ENCODE peak calls at places on chromosomes 4 and X, in six cellular contexts. One of them, this sample, is unnamed.

GRCh38 chr4:155900402-155900801 is 3.1 kb upstream of the TDO2 start:
- DNase-seq in endothelial cell of umbilical vein: no peak
- DNase-seq in sigmoid colon: no peak
- DNase-seq in body of pancreas: no peak
- DNase-seq in tibial nerve: no peak
- DNase-seq in testis: no peak
- DNase-seq in this sample: no peak

GRCh38 chrX:55160685-55161552 is 59.2 kb upstream of the PAGE5 start:
- DNase-seq in tibial nerve: peak; percentile 86
- DNase-seq in body of pancreas: peak; percentile 88
- DNase-seq in testis: peak; percentile 93
- DNase-seq in endothelial cell of umbilical vein: peak; percentile 91
- DNase-seq in sigmoid colon: peak; percentile 95
- DNase-seq in this sample: peak; percentile 16

GRCh38 chr4:14977836-14978235 is 24.4 kb upstream of the CPEB2 start:
- DNase-seq in tibial nerve: no peak
- DNase-seq in testis: no peak
- DNase-seq in sigmoid colon: no peak
- DNase-seq in body of pancreas: no peak
- DNase-seq in endothelial cell of umbilical vein: no peak
- DNase-seq in this sample: no peak

GRCh38 chr4:6063684-6064083 is 45.5 kb upstream of the C4orf50 start:
- DNase-seq in endothelial cell of umbilical vein: no peak
- DNase-seq in testis: no peak
- DNase-seq in body of pancreas: no peak
- DNase-seq in sigmoid colon: peak; percentile 20
- DNase-seq in tibial nerve: no peak
- DNase-seq in this sample: no peak

GRCh38 chr4:99404595-99405287 is 30.4 kb downstream of the ADH7 start:
- DNase-seq in testis: no peak
- DNase-seq in tibial nerve: no peak
- DNase-seq in body of pancreas: no peak
- DNase-seq in endothelial cell of umbilical vein: peak; percentile 29
- DNase-seq in sigmoid colon: no peak
- DNase-seq in this sample: peak; percentile 3

GRCh38 chr4:125517831-125518230 is 203.1 kb downstream of the FAT4 start:
- DNase-seq in sigmoid colon: no peak
- DNase-seq in tibial nerve: no peak
- DNase-seq in endothelial cell of umbilical vein: peak; percentile 86
- DNase-seq in body of pancreas: no peak
- DNase-seq in testis: no peak
- DNase-seq in this sample: no peak

GRCh38 chr4:105708376-105709080 is at the start of the genes GSTCD and INTS12:
- DNase-seq in tibial nerve: peak; percentile 91
- DNase-seq in body of pancreas: peak; percentile 94
- DNase-seq in sigmoid colon: peak; percentile 95
- DNase-seq in endothelial cell of umbilical vein: peak; percentile 95
- DNase-seq in testis: peak; percentile 95
- DNase-seq in this sample: peak; percentile 32

GRCh38 chr4:153131478-153132069 is 72.7 kb upstream of the TRIM2 start:
- DNase-seq in tibial nerve: no peak
- DNase-seq in body of pancreas: no peak
- DNase-seq in endothelial cell of umbilical vein: no peak
- DNase-seq in testis: no peak
- DNase-seq in sigmoid colon: no peak
- DNase-seq in this sample: no peak

GRCh38 chr4:13990596-13991589 is 363.4 kb upstream of the BOD1L1 start:
- DNase-seq in sigmoid colon: no peak
- DNase-seq in body of pancreas: peak; percentile 51
- DNase-seq in testis: peak; percentile 33
- DNase-seq in tibial nerve: no peak
- DNase-seq in endothelial cell of umbilical vein: no peak
- DNase-seq in this sample: no peak

GRCh38 chr4:104592894-104593470 is 98.3 kb upstream of the CXXC4 start:
- DNase-seq in tibial nerve: no peak
- DNase-seq in endothelial cell of umbilical vein: no peak
- DNase-seq in sigmoid colon: no peak
- DNase-seq in testis: no peak
- DNase-seq in body of pancreas: no peak
- DNase-seq in this sample: no peak

GRCh38 chrX:7889138-7889537 is 38.1 kb downstream of the PNPLA4 start:
- DNase-seq in testis: no peak
- DNase-seq in endothelial cell of umbilical vein: no peak
- DNase-seq in body of pancreas: no peak
- DNase-seq in tibial nerve: no peak
- DNase-seq in sigmoid colon: no peak
- DNase-seq in this sample: no peak

GRCh38 chr4:25439913-25440477 is 62.9 kb downstream of the ANAPC4 start:
- DNase-seq in tibial nerve: peak; percentile 86
- DNase-seq in endothelial cell of umbilical vein: peak; percentile 71
- DNase-seq in body of pancreas: peak; percentile 63
- DNase-seq in testis: peak; percentile 88
- DNase-seq in sigmoid colon: no peak
- DNase-seq in this sample: peak; percentile 38

GRCh38 chr4:84243685-84244084 is 255.4 kb downstream of the NKX6-1 start:
- DNase-seq in endothelial cell of umbilical vein: no peak
- DNase-seq in testis: no peak
- DNase-seq in tibial nerve: no peak
- DNase-seq in body of pancreas: no peak
- DNase-seq in sigmoid colon: no peak
- DNase-seq in this sample: no peak

GRCh38 chr4:153224474-153224873 is 20.2 kb downstream of the TRIM2 start:
- DNase-seq in sigmoid colon: no peak
- DNase-seq in endothelial cell of umbilical vein: no peak
- DNase-seq in testis: no peak
- DNase-seq in body of pancreas: no peak
- DNase-seq in tibial nerve: no peak
- DNase-seq in this sample: no peak

GRCh38 chr4:24956091-24956490 is 43.2 kb upstream of the CCDC149 start:
- DNase-seq in sigmoid colon: no peak
- DNase-seq in testis: no peak
- DNase-seq in body of pancreas: no peak
- DNase-seq in endothelial cell of umbilical vein: no peak
- DNase-seq in tibial nerve: no peak
- DNase-seq in this sample: no peak

GRCh38 chr4:38237139-38237538 is 276.9 kb downstream of the PTTG2 start:
- DNase-seq in sigmoid colon: no peak
- DNase-seq in tibial nerve: no peak
- DNase-seq in endothelial cell of umbilical vein: peak; percentile 89
- DNase-seq in testis: no peak
- DNase-seq in body of pancreas: no peak
- DNase-seq in this sample: peak; percentile 32

GRCh38 chrX:139826065-139827044 is 106.5 kb downstream of the ATP11C start:
- DNase-seq in sigmoid colon: no peak
- DNase-seq in endothelial cell of umbilical vein: peak; percentile 66
- DNase-seq in body of pancreas: no peak
- DNase-seq in tibial nerve: peak; percentile 7
- DNase-seq in testis: no peak
- DNase-seq in this sample: no peak

GRCh38 chr4:176601156-176601555 is 191.6 kb downstream of the VEGFC start:
- DNase-seq in testis: no peak
- DNase-seq in endothelial cell of umbilical vein: no peak
- DNase-seq in tibial nerve: no peak
- DNase-seq in sigmoid colon: no peak
- DNase-seq in body of pancreas: no peak
- DNase-seq in this sample: no peak

GRCh38 chrX:67781132-67781531 is 237.3 kb downstream of the AR start:
- DNase-seq in body of pancreas: no peak
- DNase-seq in sigmoid colon: no peak
- DNase-seq in testis: no peak
- DNase-seq in tibial nerve: peak; percentile 3
- DNase-seq in endothelial cell of umbilical vein: no peak
- DNase-seq in this sample: no peak

GRCh38 chrX:39773923-39774803 is 323.6 kb downstream of the BCOR start:
- DNase-seq in sigmoid colon: no peak
- DNase-seq in endothelial cell of umbilical vein: peak; percentile 53
- DNase-seq in tibial nerve: no peak
- DNase-seq in body of pancreas: peak; percentile 26
- DNase-seq in testis: no peak
- DNase-seq in this sample: no peak

GRCh38 chrX:41334866-41335589 is 1.1 kb downstream of the DDX3X start:
- DNase-seq in sigmoid colon: peak; percentile 91
- DNase-seq in testis: peak; percentile 63
- DNase-seq in endothelial cell of umbilical vein: peak; percentile 43
- DNase-seq in body of pancreas: peak; percentile 45
- DNase-seq in tibial nerve: peak; percentile 39
- DNase-seq in this sample: no peak

GRCh38 chrX:77446029-77446585 is 1.1 kb upstream of the FGF16 start:
- DNase-seq in testis: peak; percentile 27
- DNase-seq in sigmoid colon: no peak
- DNase-seq in body of pancreas: peak; percentile 33
- DNase-seq in endothelial cell of umbilical vein: peak; percentile 86
- DNase-seq in tibial nerve: no peak
- DNase-seq in this sample: no peak

GRCh38 chrX:19627081-19627480 is 111.8 kb upstream of the MAP3K15 start:
- DNase-seq in testis: no peak
- DNase-seq in body of pancreas: no peak
- DNase-seq in sigmoid colon: no peak
- DNase-seq in tibial nerve: no peak
- DNase-seq in endothelial cell of umbilical vein: no peak
- DNase-seq in this sample: no peak

GRCh38 chrX:47232803-47233332 is at the start of gene USP11:
- DNase-seq in sigmoid colon: peak; percentile 81
- DNase-seq in testis: peak; percentile 27
- DNase-seq in tibial nerve: no peak
- DNase-seq in endothelial cell of umbilical vein: no peak
- DNase-seq in body of pancreas: no peak
- DNase-seq in this sample: no peak
- TF ChIP-seq POLR2A in sigmoid colon: peak; percentile 58
- TF ChIP-seq POLR2A in testis: no peak
- TF ChIP-seq POLR2A in tibial nerve: no peak
- TF ChIP-seq POLR2A in endothelial cell of umbilical vein: no peak
- TF ChIP-seq POLR2A in body of pancreas: peak; percentile 89
- TF ChIP-seq POLR2A in this sample: peak; percentile 75

GRCh38 chr4:147689062-147689461 is 5.1 kb upstream of the PRMT9 start:
- DNase-seq in tibial nerve: no peak
- DNase-seq in sigmoid colon: no peak
- DNase-seq in body of pancreas: no peak
- DNase-seq in endothelial cell of umbilical vein: no peak
- DNase-seq in testis: no peak
- DNase-seq in this sample: no peak

GRCh38 chr4:147682755-147683154 is 1.2 kb downstream of the PRMT9 start:
- DNase-seq in endothelial cell of umbilical vein: peak; percentile 16
- DNase-seq in body of pancreas: no peak
- DNase-seq in testis: no peak
- DNase-seq in tibial nerve: no peak
- DNase-seq in sigmoid colon: no peak
- DNase-seq in this sample: no peak

GRCh38 chr4:147683172-147683571 is 791 bp downstream of the PRMT9 start:
- DNase-seq in tibial nerve: peak; percentile 23
- DNase-seq in body of pancreas: no peak
- DNase-seq in endothelial cell of umbilical vein: peak; percentile 36
- DNase-seq in testis: peak; percentile 39
- DNase-seq in sigmoid colon: peak; percentile 76
- DNase-seq in this sample: no peak

GRCh38 chr4:147678796-147679549 is 5.0 kb downstream of the PRMT9 start:
- DNase-seq in endothelial cell of umbilical vein: no peak
- DNase-seq in testis: no peak
- DNase-seq in body of pancreas: no peak
- DNase-seq in tibial nerve: no peak
- DNase-seq in sigmoid colon: no peak
- DNase-seq in this sample: no peak

GRCh38 chr4:147683717-147684700 is at the start of gene PRMT9:
- DNase-seq in endothelial cell of umbilical vein: peak; percentile 93
- DNase-seq in sigmoid colon: peak; percentile 96
- DNase-seq in body of pancreas: peak; percentile 91
- DNase-seq in tibial nerve: peak; percentile 79
- DNase-seq in testis: peak; percentile 95
- DNase-seq in this sample: peak; percentile 72
- TF ChIP-seq POLR2A in endothelial cell of umbilical vein: peak; percentile 99
- TF ChIP-seq POLR2A in sigmoid colon: peak; percentile 87
- TF ChIP-seq POLR2A in body of pancreas: peak; percentile 91
- TF ChIP-seq POLR2A in tibial nerve: peak; percentile 75
- TF ChIP-seq POLR2A in testis: peak; percentile 89
- TF ChIP-seq POLR2A in this sample: peak; percentile 98

DNA sequence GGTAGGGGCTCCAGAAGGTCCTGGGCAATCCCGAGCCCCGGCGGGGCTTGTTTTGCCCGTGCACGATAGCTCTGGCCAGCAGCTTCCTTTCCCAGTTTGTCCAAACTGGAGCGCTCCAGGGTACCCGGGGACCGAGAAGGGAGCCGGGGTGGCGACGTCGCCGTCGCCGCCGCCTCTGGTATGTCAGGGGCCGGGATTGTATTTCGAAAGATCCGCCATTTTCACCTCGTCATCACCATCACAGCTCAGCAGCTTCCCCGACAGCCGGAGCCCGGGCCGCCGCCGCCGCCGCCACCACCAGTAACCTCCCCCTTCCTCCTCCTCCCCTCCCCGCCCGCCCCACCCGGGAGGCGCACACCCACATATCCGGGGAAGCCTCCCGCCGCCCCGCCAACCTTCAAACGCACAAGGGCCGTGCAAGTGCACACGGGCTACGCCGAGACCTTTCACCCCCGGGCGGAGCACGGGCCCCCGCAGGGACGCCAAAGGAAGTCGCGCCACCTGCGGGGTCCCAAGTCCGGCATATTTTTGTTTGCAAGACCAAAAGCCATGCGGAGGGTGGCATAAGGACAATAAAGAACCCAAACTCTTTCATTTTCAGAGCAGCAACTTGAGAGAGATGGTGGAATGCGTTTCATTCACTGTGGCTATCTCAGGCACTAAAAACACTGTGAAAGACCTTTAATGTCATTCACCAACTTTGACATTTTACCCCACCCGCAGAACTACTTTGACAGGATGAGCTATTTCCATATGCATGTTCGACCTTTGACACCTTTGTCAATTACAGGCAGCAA is at the start of gene LIN54:
- DNase-seq in endothelial cell of umbilical vein: peak; percentile 75
- DNase-seq in body of pancreas: peak; percentile 76
- DNase-seq in sigmoid colon: peak; percentile 92
- DNase-seq in testis: peak; percentile 81
- DNase-seq in tibial nerve: peak; percentile 55
- DNase-seq in this sample: peak; percentile 42
- TF ChIP-seq POLR2A in endothelial cell of umbilical vein: no peak
- TF ChIP-seq POLR2A in body of pancreas: peak; percentile 44
- TF ChIP-seq POLR2A in sigmoid colon: no peak
- TF ChIP-seq POLR2A in testis: no peak
- TF ChIP-seq POLR2A in tibial nerve: no peak
- TF ChIP-seq POLR2A in this sample: peak; percentile 35

DNA sequence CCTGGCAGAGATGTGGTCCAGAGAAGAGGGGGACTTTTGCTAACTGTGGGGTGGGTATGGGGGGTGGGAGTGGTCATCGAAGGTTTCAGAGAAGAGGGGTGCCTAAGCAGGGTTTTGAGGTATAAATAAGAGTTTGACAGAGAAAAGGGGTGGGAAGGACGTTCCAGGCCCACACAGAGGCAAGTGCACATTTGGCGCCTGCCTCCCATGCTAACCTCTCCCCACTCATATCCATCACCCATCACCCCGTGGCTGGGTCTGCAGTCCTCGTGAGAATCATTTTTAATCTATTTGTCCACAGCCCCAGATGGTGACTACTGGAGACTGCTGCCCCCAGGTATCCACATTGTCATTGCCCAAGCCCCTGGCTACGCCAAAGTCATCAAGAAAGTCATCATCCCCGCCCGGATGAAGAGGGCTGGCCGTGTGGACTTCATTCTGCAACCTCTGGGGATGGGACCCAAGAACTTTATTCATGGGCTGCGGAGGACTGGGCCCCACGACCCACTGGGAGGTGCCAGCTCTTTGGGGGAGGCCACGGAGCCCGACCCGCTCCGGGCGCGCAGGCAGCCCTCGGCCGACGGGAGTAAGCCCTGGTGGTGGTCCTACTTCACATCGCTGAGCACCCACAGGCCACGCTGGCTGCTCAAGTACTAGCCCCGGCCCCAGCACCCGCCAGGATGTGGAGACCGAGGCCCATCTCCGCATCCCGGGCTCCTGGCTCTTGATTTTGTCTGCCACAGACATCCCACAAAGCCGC is 26.6 kb downstream of the CPZ start:
- DNase-seq in testis: no peak
- DNase-seq in sigmoid colon: peak; percentile 39
- DNase-seq in body of pancreas: no peak
- DNase-seq in tibial nerve: no peak
- DNase-seq in endothelial cell of umbilical vein: no peak
- DNase-seq in this sample: no peak
- TF ChIP-seq POLR2A in testis: no peak
- TF ChIP-seq POLR2A in sigmoid colon: no peak
- TF ChIP-seq POLR2A in body of pancreas: no peak
- TF ChIP-seq POLR2A in tibial nerve: no peak
- TF ChIP-seq POLR2A in endothelial cell of umbilical vein: no peak
- TF ChIP-seq POLR2A in this sample: no peak

This sample was measured in H54.